ENCODE peak calls at places on chromosomes 5 and 9, in nine cellular contexts. Q is T follicular helper cell; Z is hippocampal formation; O is GM04504; H is mesenteric fat pad; U is naive thymus-derived CD8-positive, alpha-beta T cell; R is prostate gland; P is stimulated activated CD8-positive, alpha-beta memory T cell treated with anti-CD3 and anti-CD28 coated beads, Interleukin-4, amount 100 ng/mL, for 1 hour; C is NCI-H524. S is an unnamed sample.
A peak's percentile ranks its signal among the peaks of the same experiment; 100 is the strongest.

GRCh38 chr9:21415492-21416267 is 6.8 kb downstream of the IFNA8 start:
- DNase-seq in Q (no peak), Z (no peak), O (no peak), H (no peak), U (no peak), R (peak; percentile 64), P (no peak), C (peak; percentile 97), S (no peak)

GRCh38 chr9:23855885-23856284 is 29.8 kb upstream of the ELAVL2 start:
- DNase-seq in Q (no peak), Z (no peak), O (no peak), H (no peak), U (no peak), R (no peak), P (no peak), C (no peak), S (no peak)

GRCh38 chr9:16012621-16013020 is 459.8 kb downstream of the CCDC171 start:
- DNase-seq in Q (no peak), Z (no peak), O (no peak), H (no peak), U (no peak), R (no peak), P (no peak), C (no peak), S (no peak)

GRCh38 chr9:109158656-109159055 is 8.4 kb downstream of the FRRS1L start:
- DNase-seq in Q (no peak), Z (no peak), O (no peak), H (no peak), U (no peak), R (no peak), P (no peak), C (no peak), S (no peak)

GRCh38 chr9:122900791-122901190 is 4.4 kb downstream of the RC3H2 start:
- DNase-seq in Q (no peak), Z (no peak), O (no peak), H (no peak), U (no peak), R (no peak), P (no peak), C (no peak), S (no peak)

GRCh38 chr5:100706796-100707195 is 171.6 kb downstream of the FAM174A start:
- DNase-seq in Q (no peak), Z (no peak), O (no peak), H (no peak), U (no peak), R (no peak), P (no peak), C (no peak), S (no peak)

GRCh38 chr5:8332666-8333444 is 463.9 kb downstream of the MTRR start:
- DNase-seq in Q (no peak), Z (no peak), O (no peak), H (no peak), U (no peak), R (no peak), P (no peak), C (no peak), S (no peak)

GRCh38 chr5:72556351-72557146 is 49.3 kb upstream of the ZNF366 start:
- DNase-seq in Q (no peak), Z (peak; percentile 20), O (peak; percentile 38), H (no peak), U (peak; percentile 1), R (peak; percentile 8), P (no peak), C (peak; percentile 54), S (peak; percentile 21)